ENCODE peak calls at places on chromosomes 3 and 15, in nine cellular contexts. O is right cardiac atrium; A is aorta; W is CD8-positive, alpha-beta T cell; N is activated T-helper 17 cell treated with anti-CD3 and anti-CD28 coated beads, Interleukin-2, amount 50 U/mL, for 72 hours; M is mucosa of descending colon; G is PC-3; Q is left ventricle myocardium superior; Y is stimulated activated naive CD8-positive, alpha-beta T cell treated with anti-CD3 and anti-CD28 coated beads, Interleukin-15, amount 100 ng/mL, for 72 hours. C is an unnamed sample.

GRCh38 chr3:138327831-138328230 is 1.8 kb downstream of the NME9 start:
- ATAC-seq in W (no peak), Q (no peak), G (no peak), A (no peak), N (peak), O (no peak), M (no peak), Y (no peak), C (no peak)

GRCh38 chr15:45948226-45948625 is 313.4 kb downstream of the SQOR start:
- ATAC-seq in W (no peak), Q (no peak), M (no peak), O (no peak), G (no peak), A (no peak), N (no peak), Y (no peak), C (no peak)

GRCh38 chr15:70835415-70835814 is 18.5 kb downstream of the LARP6 start:
- ATAC-seq in M (no peak), A (peak), O (peak), W (no peak), Y (no peak), Q (peak), G (no peak), N (no peak), C (no peak)

GRCh38 chr3:71511446-71511845 is 72.1 kb downstream of the FOXP1 start:
- ATAC-seq in N (no peak), M (no peak), O (no peak), W (no peak), Y (no peak), A (no peak), Q (no peak), G (no peak), C (no peak)

GRCh38 chr3:60000311-60001105 is 950.7 kb upstream of the CFAP20DC start:
- ATAC-seq in W (no peak), G (no peak), N (no peak), A (no peak), Q (no peak), Y (no peak), M (no peak), O (no peak), C (no peak)

GRCh38 chr3:105823149-105823866 is 45.5 kb downstream of the CBLB start:
- ATAC-seq in W (peak), Q (peak), Y (peak), A (no peak), O (peak), N (peak), G (peak), M (peak), C (peak)

GRCh38 chr15:70142322-70143191 is 44.8 kb upstream of the TLE3 start:
- ATAC-seq in Y (peak), W (no peak), G (no peak), O (peak), M (peak), Q (peak), A (no peak), N (peak), C (peak)

GRCh38 chr3:119978554-119979208 is 115.6 kb downstream of the GSK3B start:
- ATAC-seq in G (no peak), A (no peak), Q (peak), N (no peak), W (no peak), Y (no peak), M (no peak), O (no peak), C (no peak)

GRCh38 chr3:25468866-25469319 is 40.8 kb downstream of the RARB start:
- ATAC-seq in A (peak), Q (peak), Y (no peak), W (no peak), O (peak), N (no peak), M (no peak), G (no peak), C (no peak)

GRCh38 chr3:14524311-14524711 is 15.8 kb downstream of the GRIP2 start:
- ATAC-seq in N (no peak), M (no peak), O (peak), W (no peak), A (no peak), Q (peak), Y (no peak), G (no peak), C (peak)

GRCh38 chr15:59339252-59339672 is 33.4 kb downstream of the MYO1E start:
- ATAC-seq in O (no peak), A (no peak), Y (no peak), N (no peak), Q (peak), G (no peak), W (no peak), M (peak), C (no peak)

GRCh38 chr3:112134335-112135124 is 1.5 kb upstream of the GCSAM start:
- ATAC-seq in A (no peak), Y (peak), M (peak), G (peak), Q (no peak), W (no peak), O (no peak), N (peak), C (no peak)

GRCh38 chr15:39801641-39802309 is 19.1 kb upstream of the FSIP1 start:
- ATAC-seq in N (peak), A (no peak), M (peak), W (no peak), O (no peak), Q (no peak), Y (no peak), G (peak), C (peak)

GRCh38 chr3:179432021-179432420 is 19.2 kb downstream of the GNB4 start:
- ATAC-seq in O (peak), N (no peak), Y (no peak), M (peak), Q (peak), A (no peak), G (no peak), W (no peak), C (peak)

GRCh38 chr15:90264649-90265048 is 823 bp upstream of the NGRN start:
- ATAC-seq in O (no peak), N (peak), M (peak), A (no peak), W (no peak), Y (peak), Q (peak), G (peak), C (no peak)

GRCh38 chr15:78630886-78631633 is 9.9 kb downstream of the CHRNB4 start:
- ATAC-seq in Y (no peak), W (no peak), Q (no peak), G (no peak), M (no peak), O (no peak), N (no peak), A (no peak), C (no peak)

GRCh38 chr15:74817370-74817737 is 4.7 kb downstream of the LMAN1L start:
- ATAC-seq in A (no peak), O (peak), Y (no peak), G (peak), Q (peak), M (peak), N (no peak), W (no peak), C (no peak)

GRCh38 chr3:167012691-167013090 is 367.4 kb downstream of the ZBBX start:
- ATAC-seq in M (no peak), W (no peak), N (no peak), Y (no peak), Q (no peak), G (no peak), A (no peak), O (no peak), C (no peak)

GRCh38 chr3:9717563-9717962 is 13.9 kb downstream of the CPNE9 start:
- ATAC-seq in N (no peak), M (no peak), A (no peak), Q (no peak), Y (no peak), G (no peak), O (no peak), W (no peak), C (no peak)

C was measured in stimulated activated memory B cell treated with anti-CD40 and anti-IgM and Interleukin-4, amounts not matched to agents 10 μg/mL and 1 μg/mL and 100 μg/mL, for 72 hours.